ENCODE peak calls at places on chromosomes 1 and 21, in nine cellular contexts. V, L, J, C, S, F, W, O and Q are unnamed samples.

GRCh38 chr21:26795866-26796329 is 49.3 kb downstream of the ADAMTS1 start:
- DNase-seq in V (no peak), L (peak; percentile 46), J (peak; percentile 100), C (peak; percentile 49), S (no peak), F (peak; percentile 97), W (no peak), O (no peak), Q (no peak)

GRCh38 chr1:9861371-9861770 is 37.6 kb upstream of the CLSTN1 start:
- DNase-seq in V (no peak), L (no peak), J (no peak), C (no peak), S (no peak), F (no peak), W (no peak), O (no peak), Q (no peak)

GRCh38 chr1:38624341-38625039 is 235.1 kb downstream of the RRAGC start:
- DNase-seq in V (no peak), L (no peak), J (no peak), C (no peak), S (no peak), F (no peak), W (no peak), O (no peak), Q (no peak)

GRCh38 chr1:156126701-156127534 is 12.4 kb downstream of the LMNA start:
- DNase-seq in V (peak; percentile 65), L (peak; percentile 42), J (peak; percentile 97), C (peak; percentile 94), S (peak; percentile 77), F (peak; percentile 92), W (no peak), O (peak; percentile 89), Q (no peak)

GRCh38 chr1:86516366-86516765 is 30.5 kb upstream of the CLCA4 start:
- DNase-seq in V (no peak), L (no peak), J (no peak), C (no peak), S (no peak), F (no peak), W (no peak), O (no peak), Q (no peak)

GRCh38 chr1:248521856-248522255 is 14.0 kb downstream of the OR2G6 start:
- DNase-seq in V (no peak), L (no peak), J (no peak), C (no peak), S (no peak), F (no peak), W (no peak), O (no peak), Q (no peak)

GRCh38 chr1:187465441-187465840 is 636.7 kb downstream of the PLA2G4A start:
- DNase-seq in V (no peak), L (no peak), J (no peak), C (no peak), S (no peak), F (no peak), W (no peak), O (no peak), Q (peak; percentile 56)

GRCh38 chr1:200640373-200641174 is 20.0 kb upstream of the KIF14 start:
- DNase-seq in V (no peak), L (no peak), J (no peak), C (no peak), S (no peak), F (no peak), W (no peak), O (no peak), Q (no peak)

GRCh38 chr21:39568380-39568779 is 44.4 kb upstream of the B3GALT5 start:
- DNase-seq in V (no peak), L (no peak), J (no peak), C (no peak), S (no peak), F (no peak), W (no peak), O (no peak), Q (no peak)

GRCh38 chr1:233240839-233241682 is 54.5 kb downstream of the PCNX2 start:
- DNase-seq in V (no peak), L (peak; percentile 72), J (peak; percentile 64), C (no peak), S (peak; percentile 8), F (peak; percentile 56), W (peak; percentile 67), O (no peak), Q (peak; percentile 67)

GRCh38 chr1:31981976-31982375 is 31.7 kb upstream of the KHDRBS1 start:
- DNase-seq in V (peak; percentile 41), L (no peak), J (no peak), C (no peak), S (peak; percentile 41), F (no peak), W (no peak), O (no peak), Q (no peak)

GRCh38 chr1:10890391-10891073 is 94.1 kb upstream of the CASZ1 start:
- DNase-seq in V (no peak), L (no peak), J (no peak), C (no peak), S (no peak), F (no peak), W (no peak), O (no peak), Q (no peak)

GRCh38 chr1:246302671-246303317 is 204.3 kb downstream of the SMYD3 start:
- DNase-seq in V (no peak), L (no peak), J (no peak), C (no peak), S (no peak), F (no peak), W (no peak), O (no peak), Q (no peak)

GRCh38 chr21:42242611-42243010 is 23.7 kb downstream of the ABCG1 start:
- DNase-seq in V (no peak), L (no peak), J (no peak), C (no peak), S (no peak), F (no peak), W (no peak), O (peak; percentile 39), Q (peak; percentile 56)

GRCh38 chr1:216310776-216311175 is 112.5 kb downstream of the USH2A start:
- DNase-seq in V (no peak), L (no peak), J (peak; percentile 45), C (no peak), S (no peak), F (peak; percentile 58), W (peak; percentile 35), O (no peak), Q (peak; percentile 54)

GRCh38 chr1:25781130-25781433 is 18.9 kb upstream of the SELENON start:
- DNase-seq in V (no peak), L (no peak), J (no peak), C (no peak), S (no peak), F (no peak), W (no peak), O (no peak), Q (no peak)

GRCh38 chr1:101288491-101288944 is 51.7 kb downstream of the S1PR1 start:
- DNase-seq in V (peak; percentile 63), L (peak; percentile 57), J (peak; percentile 94), C (peak; percentile 71), S (peak; percentile 67), F (peak; percentile 95), W (peak; percentile 60), O (no peak), Q (peak; percentile 84)

GRCh38 chr1:22976461-22977243 is 4.0 kb upstream of the LACTBL1 start:
- DNase-seq in V (peak; percentile 55), L (peak; percentile 68), J (peak; percentile 86), C (peak; percentile 49), S (peak; percentile 22), F (peak; percentile 83), W (peak; percentile 74), O (peak; percentile 70), Q (peak; percentile 71)

GRCh38 chr1:151282883-151283725 is 1.0 kb downstream of the ZNF687 start:
- DNase-seq in V (peak; percentile 20), L (peak; percentile 52), J (peak; percentile 21), C (no peak), S (no peak), F (no peak), W (peak; percentile 40), O (peak; percentile 85), Q (peak; percentile 58)

GRCh38 chr21:32351428-32351827 is 41.4 kb downstream of the URB1 start:
- DNase-seq in V (no peak), L (no peak), J (no peak), C (no peak), S (no peak), F (no peak), W (no peak), O (no peak), Q (no peak)

GRCh38 chr1:67711150-67711849 is 26.3 kb downstream of the GADD45A start:
- DNase-seq in V (no peak), L (no peak), J (no peak), C (no peak), S (no peak), F (no peak), W (no peak), O (no peak), Q (no peak)

GRCh38 chr1:222331340-222331739 is 216.6 kb downstream of the HHIPL2 start:
- DNase-seq in V (no peak), L (no peak), J (peak; percentile 88), C (no peak), S (no peak), F (peak; percentile 34), W (no peak), O (no peak), Q (no peak)

GRCh38 chr1:88194542-88194941 is 489.5 kb upstream of the PKN2 start:
- DNase-seq in V (no peak), L (no peak), J (no peak), C (no peak), S (no peak), F (no peak), W (no peak), O (no peak), Q (no peak)

GRCh38 chr1:228885845-228886244 is 150.6 kb downstream of the RHOU start:
- DNase-seq in V (no peak), L (no peak), J (no peak), C (no peak), S (no peak), F (no peak), W (no peak), O (no peak), Q (no peak)

GRCh38 chr1:92476071-92476607 is 10.6 kb downstream of the GFI1 start:
- DNase-seq in V (peak; percentile 65), L (peak; percentile 14), J (no peak), C (no peak), S (peak; percentile 55), F (no peak), W (no peak), O (no peak), Q (no peak)

GRCh38 chr21:43603230-43603626 is 56.1 kb downstream of the HSF2BP start:
- DNase-seq in V (no peak), L (no peak), J (no peak), C (no peak), S (no peak), F (no peak), W (no peak), O (no peak), Q (no peak)

GRCh38 chr21:45724994-45725843 is 81.7 kb downstream of the PCBP3 start:
- DNase-seq in V (no peak), L (no peak), J (no peak), C (no peak), S (no peak), F (no peak), W (no peak), O (no peak), Q (no peak)

GRCh38 chr1:25626018-25626417 is 9.4 kb downstream of the MAN1C1 start:
- DNase-seq in V (no peak), L (no peak), J (no peak), C (no peak), S (no peak), F (no peak), W (no peak), O (no peak), Q (no peak)

GRCh38 chr1:53449026-53449425 is 10.2 kb upstream of the DMRTB1 start:
- DNase-seq in V (no peak), L (no peak), J (peak; percentile 58), C (peak; percentile 85), S (no peak), F (peak; percentile 68), W (no peak), O (no peak), Q (no peak)

GRCh38 chr1:19504796-19505693 is 19.7 kb upstream of the CAPZB start:
- DNase-seq in V (no peak), L (no peak), J (peak; percentile 99), C (peak; percentile 43), S (no peak), F (peak; percentile 93), W (no peak), O (no peak), Q (no peak)

GRCh38 chr1:240109130-240109529 is 17.4 kb downstream of the FMN2 start:
- DNase-seq in V (no peak), L (no peak), J (no peak), C (no peak), S (no peak), F (no peak), W (no peak), O (no peak), Q (no peak)